ENCODE peak calls at places on chromosomes 2 and 18, in four cellular contexts. H, Z, S and T are unnamed samples.

GRCh38 chr18:46755315-46756171 is 1.3 kb downstream of the ST8SIA5 start:
- DNase-seq in H (no peak), Z (no peak), S (no peak), T (no peak)

GRCh38 chr2:24969784-24970183 is 2.0 kb downstream of the DNAJC27 start:
- DNase-seq in H (peak), Z (no peak), S (no peak), T (no peak)

GRCh38 chr2:32849456-32850194 is 97.1 kb upstream of the LTBP1 start:
- DNase-seq in H (no peak), Z (no peak), S (no peak), T (no peak)

GRCh38 chr2:102796337-102796736 is 34.5 kb downstream of the TMEM182 start:
- DNase-seq in H (no peak), Z (no peak), S (no peak), T (no peak)

GRCh38 chr18:55422456-55423185 is 165.4 kb downstream of the TCF4 start:
- DNase-seq in H (peak), Z (no peak), S (no peak), T (no peak)

GRCh38 chr2:107430596-107431266 is 396.0 kb upstream of the RGPD4 start:
- DNase-seq in H (peak), Z (no peak), S (no peak), T (no peak)

GRCh38 chr2:210190345-210190744 is 19.1 kb upstream of the KANSL1L start:
- DNase-seq in H (no peak), Z (no peak), S (no peak), T (no peak)

GRCh38 chr2:240787521-240788472 is 32.2 kb downstream of the KIF1A start:
- DNase-seq in H (no peak), Z (no peak), S (no peak), T (no peak)

GRCh38 chr18:378039-378438 is 110.2 kb upstream of the THOC1 start:
- DNase-seq in H (no peak), Z (no peak), S (no peak), T (no peak)

GRCh38 chr18:24514439-24514838 is 54.0 kb downstream of the HRH4 start:
- DNase-seq in H (peak), Z (no peak), S (peak), T (peak)

GRCh38 chr2:55087501-55087900 is 37.2 kb upstream of the RTN4 start:
- DNase-seq in H (no peak), Z (no peak), S (no peak), T (no peak)

GRCh38 chr2:176092270-176093144 is at the start of gene HOXD13:
- DNase-seq in H (no peak), Z (no peak), S (no peak), T (no peak)
- H3K4me3 ChIP-seq in H (no peak), Z (no peak), S (no peak), T (peak)

GRCh38 chr2:57880967-57881366 is 165.6 kb upstream of the VRK2 start:
- DNase-seq in H (no peak), Z (peak), S (no peak), T (no peak)

GRCh38 chr2:57878573-57878910 is 168.1 kb upstream of the VRK2 start:
- DNase-seq in H (no peak), Z (no peak), S (no peak), T (no peak)

GRCh38 chr2:57880446-57880845 is 166.2 kb upstream of the VRK2 start:
- DNase-seq in H (no peak), Z (no peak), S (no peak), T (no peak)

GRCh38 chr2:57876313-57876712 is 170.3 kb upstream of the VRK2 start:
- DNase-seq in H (no peak), Z (no peak), S (no peak), T (no peak)

DNA sequence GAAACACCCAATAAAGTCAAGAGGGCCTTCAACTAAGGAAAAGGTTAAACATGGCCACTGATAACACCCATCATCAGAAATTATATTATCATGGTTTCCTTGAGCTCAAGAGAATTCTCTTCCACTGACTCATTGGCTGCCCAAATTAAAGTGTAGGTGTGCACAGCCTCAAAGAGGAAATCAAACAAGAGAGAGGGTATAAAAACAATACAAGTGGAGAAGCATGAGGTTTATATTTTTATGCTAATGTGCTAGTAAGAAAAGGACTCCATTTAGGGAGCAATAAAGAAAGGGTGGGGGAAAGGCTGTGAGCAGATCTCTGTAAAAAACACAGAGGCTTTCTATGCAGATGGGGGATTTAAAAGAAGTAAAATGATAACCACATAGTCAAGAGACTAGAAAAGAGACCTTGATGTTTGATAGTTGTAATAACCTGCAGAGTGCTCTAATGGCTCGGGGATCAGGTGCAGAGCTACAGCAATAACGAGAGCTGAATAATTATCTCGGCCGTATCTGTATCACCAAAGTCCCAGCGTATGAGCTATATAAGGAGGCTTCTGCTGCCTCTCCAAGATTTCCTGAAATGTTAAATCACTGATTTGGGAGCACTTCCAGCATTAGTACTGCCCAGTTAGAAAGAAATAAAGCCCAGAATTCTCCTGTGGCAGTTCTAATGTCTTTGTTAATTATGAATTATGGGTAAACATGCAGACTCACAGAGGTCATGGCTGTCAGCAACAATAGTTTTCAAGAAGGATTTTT is 168.6 kb upstream of the VRK2 start:
- DNase-seq in H (no peak), Z (no peak), S (no peak), T (no peak)
- H3K4me3 ChIP-seq in H (no peak), Z (no peak), S (no peak), T (no peak)

GRCh38 chr2:286774-287392 is 1.0 kb downstream of the ALKAL2 start:
- DNase-seq in H (peak), Z (no peak), S (no peak), T (no peak)
- H3K4me3 ChIP-seq in H (no peak), Z (no peak), S (no peak), T (no peak)

GRCh38 chr2:207334631-207335371 is 169.1 kb upstream of the KLF7 start:
- DNase-seq in H (peak), Z (peak), S (peak), T (peak)
- H3K4me3 ChIP-seq in H (peak), Z (no peak), S (no peak), T (peak)

GRCh38 chr2:60512063-60512622 is 41.3 kb downstream of the BCL11A start:
- DNase-seq in H (no peak), Z (no peak), S (no peak), T (no peak)

GRCh38 chr2:60514886-60515407 is 38.5 kb downstream of the BCL11A start:
- DNase-seq in H (no peak), Z (no peak), S (no peak), T (no peak)

GRCh38 chr2:60513996-60514395 is 39.5 kb downstream of the BCL11A start:
- DNase-seq in H (no peak), Z (no peak), S (no peak), T (no peak)

GRCh38 chr2:60512641-60513040 is 40.8 kb downstream of the BCL11A start:
- DNase-seq in H (no peak), Z (no peak), S (no peak), T (no peak)

DNA sequence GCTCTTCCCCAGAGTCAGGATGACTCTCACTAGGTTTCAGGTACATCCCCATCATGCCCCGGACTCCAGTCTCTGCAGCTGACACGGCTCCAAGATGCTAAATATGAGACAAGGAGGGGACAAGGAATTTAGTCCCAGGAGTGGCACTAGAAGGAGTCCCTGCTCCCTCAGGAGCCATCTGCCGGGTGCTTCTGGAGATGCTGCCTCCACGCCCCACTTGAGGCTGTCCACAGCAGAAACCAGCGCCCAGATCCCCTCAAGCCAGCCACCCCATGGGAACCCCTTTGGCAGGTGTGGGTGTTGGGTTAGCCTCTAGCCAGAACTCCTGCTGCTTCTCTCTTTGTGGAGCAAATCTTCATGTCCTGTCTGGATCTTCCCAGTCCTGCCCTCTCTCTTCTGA is 40.3 kb downstream of the BCL11A start:
- DNase-seq in H (no peak), Z (no peak), S (no peak), T (no peak)
- H3K4me3 ChIP-seq in H (no peak), Z (no peak), S (no peak), T (no peak)

GRCh38 chr18:74604774-74605173 is 7.1 kb downstream of the ZNF407 start:
- DNase-seq in H (peak), Z (no peak), S (no peak), T (no peak)
- H3K4me3 ChIP-seq in H (no peak), Z (no peak), S (no peak), T (no peak)

DNA sequence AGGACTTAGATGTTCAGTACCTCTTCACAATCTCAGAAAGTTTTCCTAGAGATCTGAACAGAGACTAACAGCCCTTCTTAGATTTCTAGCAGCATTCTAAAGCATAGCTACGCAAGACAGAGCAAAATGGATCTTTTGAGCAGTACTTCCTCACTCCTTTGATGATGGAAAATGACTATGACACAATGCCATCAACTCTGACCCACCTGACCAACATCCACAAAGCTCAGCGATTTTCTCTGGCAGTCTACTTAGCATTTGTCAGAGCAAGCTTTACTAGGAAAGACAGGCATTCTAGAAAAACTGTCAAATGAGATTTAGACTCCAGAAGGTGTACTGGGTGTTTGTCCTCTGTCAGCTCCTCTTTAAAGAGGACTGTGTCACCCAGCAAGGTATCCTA is 180.9 kb upstream of the ACVR2A start:
- DNase-seq in H (no peak), Z (no peak), S (no peak), T (no peak)
- H3K4me3 ChIP-seq in H (no peak), Z (no peak), S (no peak), T (no peak)

GRCh38 chr18:61582205-61582710 is 249.0 kb downstream of the CDH20 start:
- DNase-seq in H (no peak), Z (no peak), S (no peak), T (no peak)
- H3K4me3 ChIP-seq in H (peak), Z (no peak), S (peak), T (peak)

GRCh38 chr2:181785677-181786344 is 105.5 kb upstream of the NEUROD1 start:
- DNase-seq in H (peak), Z (no peak), S (peak), T (peak)
- H3K4me3 ChIP-seq in H (no peak), Z (no peak), S (no peak), T (no peak)

GRCh38 chr2:216101109-216101508 is 8.0 kb upstream of the XRCC5 start:
- DNase-seq in H (no peak), Z (no peak), S (no peak), T (no peak)
- H3K4me3 ChIP-seq in H (no peak), Z (no peak), S (no peak), T (no peak)